ENCODE peak calls at places on chromosomes 12 and 14, in four cellular contexts. B, L, J and U are unnamed samples.

GRCh38 chr14:61126083-61126962 is 145.3 kb downstream of the SLC38A6 start:
- DNase-seq in B (no peak), L (peak), J (no peak), U (no peak)

GRCh38 chr14:31206536-31207286 is 882 bp downstream of the HECTD1 start:
- DNase-seq in B (peak), L (no peak), J (no peak), U (no peak)

GRCh38 chr14:100332797-100333196 is 9.7 kb downstream of the SLC25A47 start:
- DNase-seq in B (peak), L (peak), J (no peak), U (no peak)

GRCh38 chr12:97643961-97644360 is 181.4 kb downstream of the RMST start:
- DNase-seq in B (no peak), L (no peak), J (no peak), U (no peak)

GRCh38 chr14:75476274-75476995 is 45.8 kb upstream of the BATF start:
- DNase-seq in B (no peak), L (no peak), J (no peak), U (no peak)

GRCh38 chr14:36315159-36315853 is 5.1 kb downstream of the MBIP start:
- DNase-seq in B (no peak), L (no peak), J (no peak), U (no peak)

GRCh38 chr12:52081263-52081733 is 1.8 kb downstream of the SMIM41 start:
- DNase-seq in B (no peak), L (peak), J (no peak), U (no peak)

GRCh38 chr14:100674428-100674827 is 52.3 kb upstream of the DLK1 start:
- DNase-seq in B (no peak), L (no peak), J (no peak), U (no peak)

GRCh38 chr14:101598571-101599233 is 37.4 kb downstream of the DIO3 start:
- DNase-seq in B (no peak), L (no peak), J (no peak), U (no peak)

GRCh38 chr12:19288603-19289244 is 150.6 kb upstream of the AEBP2 start:
- DNase-seq in B (no peak), L (no peak), J (peak), U (no peak)

GRCh38 chr12:105076098-105076497 is 8.2 kb downstream of the ALDH1L2 start:
- DNase-seq in B (no peak), L (no peak), J (no peak), U (no peak)

GRCh38 chr14:48035836-48036235 is 360.4 kb upstream of the MDGA2 start:
- DNase-seq in B (no peak), L (no peak), J (no peak), U (no peak)

GRCh38 chr12:60308366-60309000 is 712.7 kb downstream of the SLC16A7 start:
- DNase-seq in B (no peak), L (no peak), J (no peak), U (no peak)

GRCh38 chr14:53226553-53226952 is 73.4 kb upstream of the DDHD1 start:
- DNase-seq in B (no peak), L (peak), J (no peak), U (no peak)